ENCODE peak calls at places on chromosome 9, in four cellular contexts. N, U, G and O are unnamed samples.

GRCh38 chr9:130660326-130660682 is 4.1 kb upstream of the PRDM12 start:
- DNase-seq in N (no peak), U (no peak), G (no peak), O (no peak)

GRCh38 chr9:28177142-28177541 is 603.9 kb upstream of the C9orf72 start:
- DNase-seq in N (no peak), U (no peak), G (no peak), O (no peak)

GRCh38 chr9:33633621-33634020 is 109.6 kb downstream of the ANKRD18B start:
- DNase-seq in N (no peak), U (no peak), G (no peak), O (no peak)

GRCh38 chr9:108477538-108478006 is 378.2 kb downstream of the ACTL7B start:
- DNase-seq in N (no peak), U (peak; percentile 13), G (no peak), O (no peak)

GRCh38 chr9:21455320-21455719 is 15.1 kb downstream of the IFNA1 start:
- DNase-seq in N (no peak), U (no peak), G (no peak), O (peak; percentile 62)

GRCh38 chr9:110672873-110673508 is 4.4 kb downstream of the MUSK start:
- DNase-seq in N (no peak), U (no peak), G (no peak), O (no peak)

GRCh38 chr9:100505564-100506159 is 32.7 kb downstream of the TMEFF1 start:
- DNase-seq in N (peak; percentile 47), U (no peak), G (no peak), O (peak; percentile 35)

GRCh38 chr9:85067792-85068191 is 398.3 kb downstream of the NTRK2 start:
- DNase-seq in N (no peak), U (no peak), G (no peak), O (no peak)

GRCh38 chr9:131774636-131775035 is 34.8 kb upstream of the RAPGEF1 start:
- DNase-seq in N (no peak), U (no peak), G (peak; percentile 55), O (no peak)

GRCh38 chr9:70053864-70054263 is 10.2 kb downstream of the MAMDC2 start:
- DNase-seq in N (no peak), U (peak; percentile 65), G (no peak), O (peak; percentile 56)

GRCh38 chr9:90044710-90045151 is 439.9 kb downstream of the GADD45G start:
- DNase-seq in N (no peak), U (no peak), G (no peak), O (peak; percentile 74)

GRCh38 chr9:38687389-38687842 is 32.5 kb downstream of the FAM240B start:
- DNase-seq in N (peak; percentile 81), U (peak; percentile 19), G (peak; percentile 80), O (no peak)

GRCh38 chr9:21656776-21657637 is 145.4 kb upstream of the MTAP start:
- DNase-seq in N (no peak), U (no peak), G (no peak), O (peak; percentile 94)

GRCh38 chr9:136493567-136493971 is 10.7 kb upstream of the SEC16A start:
- DNase-seq in N (no peak), U (no peak), G (no peak), O (no peak)

DNA sequence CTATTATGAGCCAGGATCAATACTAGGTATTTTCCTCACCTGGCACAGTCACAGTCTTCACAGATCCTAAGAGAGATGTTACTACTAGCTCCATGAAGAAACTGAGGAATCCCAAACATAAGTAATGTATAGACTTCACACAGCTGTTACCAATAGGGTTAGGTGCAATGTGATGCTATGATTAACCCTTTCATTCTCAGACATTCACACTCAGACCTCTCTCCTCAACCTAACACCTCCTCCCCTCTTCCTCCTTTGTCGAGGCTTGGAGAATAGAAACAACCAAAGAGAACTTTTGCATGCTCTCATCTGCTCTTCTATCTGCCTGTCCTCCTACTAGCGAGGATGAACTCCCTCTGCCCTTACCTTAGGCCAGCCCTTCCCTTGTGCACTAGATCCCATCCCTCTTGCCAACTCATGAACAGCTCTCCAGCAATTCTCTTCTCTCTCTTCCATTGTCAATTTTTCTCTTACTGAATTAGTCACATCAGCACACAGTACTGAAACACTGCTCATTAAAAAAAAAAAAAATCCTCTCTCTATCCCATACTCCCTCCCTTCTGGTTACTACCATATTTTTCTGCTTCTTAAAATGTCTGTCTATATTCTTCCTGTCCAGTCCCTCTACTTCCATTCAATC is 47.7 kb downstream of the MAPKAP1 start:
- DNase-seq in N (no peak), U (no peak), G (no peak), O (no peak)
- H3K4me3 ChIP-seq in N (no peak overlapping the region), U (no peak overlapping the region), G (no peak overlapping the region), O (no peak overlapping the region)

DNA sequence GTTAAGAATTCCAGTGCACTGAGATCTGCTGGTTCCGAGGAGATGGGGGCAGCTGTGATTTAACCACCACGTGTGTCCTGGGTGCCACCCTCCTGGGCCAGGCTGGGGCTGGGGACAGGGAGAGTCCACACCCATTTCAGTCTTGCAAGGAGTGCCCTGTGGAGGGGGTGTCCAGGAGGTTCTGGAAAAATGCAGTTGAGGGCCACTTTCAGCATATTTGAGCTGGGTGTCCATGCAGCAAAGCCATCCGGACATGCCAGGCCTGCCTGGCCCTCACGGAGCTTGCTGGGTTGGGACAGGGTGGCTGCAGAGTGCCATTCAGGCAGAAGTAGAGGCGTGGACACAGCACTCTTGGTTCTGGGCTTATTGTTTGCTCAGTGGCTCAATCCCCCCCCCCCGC is 68.1 kb downstream of the NEK6 start:
- DNase-seq in N (no peak), U (no peak), G (no peak), O (no peak)
- H3K36me3 ChIP-seq in N (peaks cover 4% of the 10 kb centered on the region), U (peaks cover 18% of the 10 kb centered on the region), G (no peaks in the 10 kb centered on the region), O (peaks cover 52% of the 10 kb centered on the region)

GRCh38 chr9:116319480-116319879 is 165.9 kb downstream of the PAPPA start:
- DNase-seq in N (no peak), U (no peak), G (no peak), O (no peak)

GRCh38 chr9:116322521-116322920 is 168.9 kb downstream of the PAPPA start:
- DNase-seq in N (no peak), U (no peak), G (no peak), O (no peak)

GRCh38 chr9:116320180-116320799 is 166.7 kb downstream of the PAPPA start:
- DNase-seq in N (no peak), U (no peak), G (no peak), O (no peak)

GRCh38 chr9:116323012-116323411 is 169.4 kb downstream of the PAPPA start:
- DNase-seq in N (no peak), U (no peak), G (no peak), O (no peak)

GRCh38 chr9:116323571-116323970 is 170.0 kb downstream of the PAPPA start:
- DNase-seq in N (no peak), U (no peak), G (no peak), O (no peak)
- H3K27me3 ChIP-seq in N (no peaks in the 10 kb centered on the region), U (no peaks in the 10 kb centered on the region), G (no peaks in the 10 kb centered on the region), O (no peaks in the 10 kb centered on the region)

DNA sequence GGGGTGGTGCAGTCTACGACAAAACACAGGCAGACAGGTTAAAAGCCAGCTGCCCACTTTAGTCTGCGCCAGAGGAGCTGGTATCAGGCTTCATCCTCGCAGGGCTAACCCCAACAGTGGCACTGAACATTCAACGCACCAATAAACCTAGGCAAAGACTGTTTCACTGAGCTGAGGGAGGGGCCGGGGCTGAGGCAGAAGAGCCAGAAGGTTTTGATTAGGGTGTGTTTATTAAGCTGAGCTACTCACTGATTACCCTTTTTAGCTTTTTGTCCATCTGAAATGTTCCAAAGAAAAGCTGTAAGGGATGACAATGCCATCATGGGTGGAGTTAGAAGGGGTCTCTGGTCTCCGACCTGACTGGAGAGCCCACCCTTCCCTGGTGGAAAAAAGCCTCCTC is 1.4 kb downstream of the ZMYND19 start:
- DNase-seq in N (no peak), U (no peak), G (no peak), O (no peak)
- H3K4me3 ChIP-seq in N (no peak overlapping the region), U (peak overlapping the region; percentile 92), G (no peak overlapping the region), O (peak overlapping the region; percentile 70)